ENCODE peak calls at places on chromosomes 6 and 20, in six cellular contexts. Z is mucosa of descending colon, C is heart left ventricle, N is adrenal gland, J is uterus, Q is astrocyte of the spinal cord. V is an unnamed sample.

GRCh38 chr6:128316258-128316952 is 204.0 kb downstream of the PTPRK start:
- DNase-seq in Z (no peak), C (no peak), N (no peak), J (no peak), Q (no peak), V (no peak)

GRCh38 chr6:133645000-133645619 is 243.8 kb upstream of the TCF21 start:
- DNase-seq in Z (no peak), C (no peak), N (no peak), J (no peak), Q (peak; percentile 70), V (peak; percentile 63)

GRCh38 chr6:45655630-45656422 is 278.1 kb upstream of the SUPT3H start:
- DNase-seq in Z (no peak), C (no peak), N (no peak), J (no peak), Q (peak; percentile 100), V (peak; percentile 100)

GRCh38 chr6:4459032-4459431 is 317.2 kb upstream of the CDYL start:
- DNase-seq in Z (no peak), C (peak; percentile 40), N (no peak), J (no peak), Q (peak; percentile 70), V (peak; percentile 89)

GRCh38 chr6:111553580-111553979 is 52.1 kb downstream of the TRAF3IP2 start:
- DNase-seq in Z (no peak), C (no peak), N (no peak), J (no peak), Q (no peak), V (no peak)

GRCh38 chr20:23629017-23629541 is 8.7 kb downstream of the CST3 start:
- DNase-seq in Z (peak; percentile 75), C (peak; percentile 75), N (no peak), J (no peak), Q (peak; percentile 89), V (peak; percentile 91)

GRCh38 chr6:106547961-106548453 is 81.3 kb downstream of the RTN4IP1 start:
- DNase-seq in Z (no peak), C (no peak), N (no peak), J (no peak), Q (peak; percentile 74), V (peak; percentile 88)

GRCh38 chr6:16684195-16684689 is 77.0 kb downstream of the ATXN1 start:
- DNase-seq in Z (no peak), C (no peak), N (no peak), J (no peak), Q (no peak), V (peak; percentile 41)

GRCh38 chr6:24193364-24193763 is 67.3 kb downstream of the NRSN1 start:
- DNase-seq in Z (no peak), C (no peak), N (no peak), J (no peak), Q (no peak), V (no peak)

GRCh38 chr6:37314117-37314802 is 39.5 kb upstream of the RNF8 start:
- DNase-seq in Z (no peak), C (no peak), N (no peak), J (no peak), Q (no peak), V (no peak)

GRCh38 chr6:125170376-125170775 is 16.8 kb downstream of the TPD52L1 start:
- DNase-seq in Z (no peak), C (no peak), N (peak; percentile 32), J (no peak), Q (no peak), V (peak; percentile 80)

GRCh38 chr20:32006841-32007786 is 3.1 kb upstream of the CCM2L start:
- DNase-seq in Z (no peak), C (no peak), N (no peak), J (no peak), Q (peak; percentile 18), V (no peak)

GRCh38 chr6:152750694-152751093 is at the start of gene VIP:
- DNase-seq in Z (no peak), C (no peak), N (no peak), J (no peak), Q (peak; percentile 46), V (peak; percentile 36)

GRCh38 chr20:62142252-62143117 is 709 bp downstream of the PSMA7 start:
- DNase-seq in Z (peak; percentile 64), C (no peak), N (peak; percentile 51), J (no peak), Q (peak; percentile 7), V (no peak)

GRCh38 chr6:45448417-45449389 is 71.0 kb upstream of the SUPT3H start:
- DNase-seq in Z (no peak), C (no peak), N (no peak), J (no peak), Q (peak; percentile 45), V (peak; percentile 43)

GRCh38 chr20:22369100-22369499 is 215.3 kb downstream of the FOXA2 start:
- DNase-seq in Z (no peak), C (no peak), N (no peak), J (no peak), Q (no peak), V (no peak)

GRCh38 chr6:125818225-125818657 is 27.5 kb downstream of the NCOA7 start:
- DNase-seq in Z (no peak), C (no peak), N (no peak), J (no peak), Q (no peak), V (no peak)

GRCh38 chr6:105593805-105594231 is 190.9 kb upstream of the PREP start:
- DNase-seq in Z (no peak), C (no peak), N (no peak), J (no peak), Q (peak; percentile 57), V (peak; percentile 64)

GRCh38 chr6:11450061-11450460 is 87.5 kb upstream of the TMEM170B start:
- DNase-seq in Z (no peak), C (no peak), N (no peak), J (no peak), Q (no peak), V (no peak)

DNA sequence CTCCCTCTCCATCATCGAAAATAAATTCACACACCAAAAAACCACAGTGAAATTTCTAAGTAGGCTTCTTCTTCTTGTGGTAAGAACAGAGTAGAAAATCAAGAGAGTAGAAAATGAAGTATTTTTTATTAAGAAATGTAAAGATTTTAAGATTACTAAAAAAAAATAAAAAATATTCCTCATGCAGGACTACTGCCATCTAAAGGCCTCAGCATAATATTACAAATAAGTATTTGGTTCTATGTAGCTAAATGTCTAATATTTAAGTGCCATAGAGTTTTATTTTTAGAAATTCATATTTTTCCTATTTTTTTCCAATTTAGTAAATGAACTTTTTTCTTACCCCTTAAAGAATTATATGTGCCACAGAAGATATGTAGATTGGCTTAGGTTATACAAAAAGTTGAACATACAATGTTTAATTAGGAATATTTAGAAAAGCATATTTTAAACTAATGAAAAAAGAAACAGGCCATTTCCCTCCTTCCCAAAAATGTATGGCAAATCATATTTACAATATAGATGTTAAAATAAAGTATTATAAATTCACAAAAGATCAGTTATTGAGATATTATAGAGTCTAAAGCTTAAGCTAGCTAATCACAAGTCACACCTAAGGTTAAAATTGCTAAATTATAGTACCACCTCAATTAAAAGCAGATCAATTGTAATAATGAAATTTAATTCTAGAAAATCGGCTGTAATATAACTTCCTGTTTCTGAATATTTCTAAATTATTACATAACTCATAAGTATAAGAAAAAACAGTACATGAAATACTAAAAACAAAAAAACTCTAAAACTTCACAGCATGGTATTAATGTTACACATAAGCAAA is 3.5 kb upstream of the NT5DC1 start:
- DNase-seq in Z (no peak), C (no peak), N (no peak), J (no peak), Q (peak; percentile 49), V (peak; percentile 38)
- TF ChIP-seq CTCF in Z (no peak), C (peak; percentile 72), N (peak; percentile 36), J (peak; percentile 31), Q (peak; percentile 52), V (peak; percentile 48)

DNA sequence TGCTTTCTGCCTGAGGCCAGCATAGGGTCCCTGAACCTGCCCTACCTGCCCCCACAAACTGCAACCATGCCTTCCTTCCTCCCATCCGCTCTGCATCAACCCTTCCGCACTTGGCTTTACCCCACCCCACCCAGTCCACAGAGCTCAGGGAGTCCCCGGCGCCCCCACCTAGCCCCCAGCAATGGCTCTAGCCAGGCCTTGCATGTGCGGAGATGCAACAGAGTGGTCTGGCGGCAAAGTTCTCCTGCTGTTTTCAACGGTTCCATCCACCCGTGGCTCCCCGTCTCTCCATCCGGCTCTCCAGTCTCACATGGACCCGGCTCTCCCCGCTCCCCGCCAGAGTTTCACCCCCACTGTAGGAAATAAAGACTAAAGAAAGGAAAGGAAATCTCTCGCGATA is 795 bp downstream of the LRFN2 start:
- DNase-seq in Z (no peak), C (no peak), N (no peak), J (no peak), Q (no peak), V (no peak)
- H3K4me3 ChIP-seq in Z (no peak overlapping the region), C (no peak overlapping the region), N (no peak overlapping the region), J (peak overlapping the region; percentile 50), Q (no peak overlapping the region), V (no peak overlapping the region)

GRCh38 chr6:33344771-33345697 is 27.5 kb upstream of the ZBTB22 start:
- DNase-seq in Z (peak; percentile 52), C (no peak), N (peak; percentile 33), J (peak; percentile 69), Q (peak; percentile 91), V (peak; percentile 75)
- TF ChIP-seq CTCF in Z (peak; percentile 43), C (peak; percentile 69), N (peak; percentile 72), J (peak; percentile 54), Q (peak; percentile 46), V (peak; percentile 51)

DNA sequence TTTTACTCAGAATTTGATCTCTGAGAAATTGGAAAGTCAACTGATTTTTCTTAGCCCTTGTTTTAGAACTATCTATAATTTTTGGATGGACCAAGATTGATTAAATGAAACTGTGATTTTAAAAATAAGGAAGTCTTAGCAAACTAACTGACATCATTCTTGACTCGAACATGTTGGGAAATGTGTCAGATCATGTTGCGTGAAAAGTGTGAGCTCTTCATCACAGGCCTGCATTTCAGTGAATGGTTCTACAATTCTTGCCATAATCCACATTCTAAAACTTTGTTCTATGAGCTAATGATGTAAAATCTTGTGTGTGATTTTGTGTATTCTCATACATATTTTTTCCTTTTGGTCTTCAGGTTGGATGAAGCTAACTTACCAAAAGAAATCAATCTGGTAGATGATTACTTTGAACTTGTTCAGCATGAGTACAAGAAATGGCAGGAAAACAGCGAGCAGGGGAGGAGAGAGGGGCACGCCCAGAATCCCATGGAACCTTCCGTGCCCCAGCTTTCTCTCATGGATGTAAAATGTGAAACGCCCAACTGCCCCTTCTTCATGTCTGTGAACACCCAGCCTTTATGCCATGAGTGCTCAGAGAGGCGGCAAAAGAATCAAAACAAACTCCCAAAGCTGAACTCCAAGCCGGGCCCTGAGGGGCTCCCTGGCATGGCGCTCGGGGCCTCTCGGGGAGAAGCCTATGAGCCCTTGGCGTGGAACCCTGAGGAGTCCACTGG is 11.2 kb downstream of the TNFAIP3 start:
- DNase-seq in Z (no peak), C (no peak), N (no peak), J (no peak), Q (no peak), V (no peak)
- H3K4me3 ChIP-seq in Z (no peak overlapping the region), C (no peak overlapping the region), N (no peak overlapping the region), J (no peak overlapping the region), Q (no peak overlapping the region), V (no peak overlapping the region)

V was measured in fibroblast of mammary gland.